ENCODE peak calls at places on chromosomes 13 and 19, in ten cellular contexts. One of them, this sample, is unnamed.

GRCh38 chr19:29121684-29122083 is 91.3 kb downstream of the UQCRFS1 start:
- DNase-seq in stimulated activated CD4-positive, alpha-beta T cell treated with anti-CD3 and anti-CD28 coated beads, Interleukin-2, amount 100 ng/mL, for 4 hours: no peak
- DNase-seq in AG09319: no peak
- DNase-seq in anterior cingulate cortex: no peak
- DNase-seq in memory B cell: no peak
- DNase-seq in MV-4-11: no peak
- DNase-seq in stimulated activated naive CD4-positive, alpha-beta T cell: no peak
- DNase-seq in IMR-90: no peak
- DNase-seq in lower lobe of right lung: no peak
- DNase-seq in H7: peak; percentile 71
- DNase-seq in this sample: no peak

GRCh38 chr19:31818740-31819228 is 469.5 kb upstream of the TSHZ3 start:
- DNase-seq in stimulated activated CD4-positive, alpha-beta T cell treated with anti-CD3 and anti-CD28 coated beads, Interleukin-2, amount 100 ng/mL, for 4 hours: no peak
- DNase-seq in AG09319: no peak
- DNase-seq in anterior cingulate cortex: no peak
- DNase-seq in memory B cell: no peak
- DNase-seq in MV-4-11: no peak
- DNase-seq in stimulated activated naive CD4-positive, alpha-beta T cell: no peak
- DNase-seq in IMR-90: no peak
- DNase-seq in lower lobe of right lung: no peak
- DNase-seq in H7: no peak
- DNase-seq in this sample: no peak

GRCh38 chr13:110758195-110758594 is 44.7 kb downstream of the ING1 start:
- DNase-seq in stimulated activated CD4-positive, alpha-beta T cell treated with anti-CD3 and anti-CD28 coated beads, Interleukin-2, amount 100 ng/mL, for 4 hours: no peak
- DNase-seq in AG09319: peak; percentile 18
- DNase-seq in anterior cingulate cortex: no peak
- DNase-seq in memory B cell: no peak
- DNase-seq in MV-4-11: no peak
- DNase-seq in stimulated activated naive CD4-positive, alpha-beta T cell: no peak
- DNase-seq in IMR-90: peak; percentile 72
- DNase-seq in lower lobe of right lung: no peak
- DNase-seq in H7: no peak
- DNase-seq in this sample: no peak

GRCh38 chr13:20673711-20674110 is 29.8 kb upstream of the IL17D start:
- DNase-seq in stimulated activated CD4-positive, alpha-beta T cell treated with anti-CD3 and anti-CD28 coated beads, Interleukin-2, amount 100 ng/mL, for 4 hours: no peak
- DNase-seq in AG09319: no peak
- DNase-seq in anterior cingulate cortex: no peak
- DNase-seq in memory B cell: no peak
- DNase-seq in MV-4-11: no peak
- DNase-seq in stimulated activated naive CD4-positive, alpha-beta T cell: no peak
- DNase-seq in IMR-90: no peak
- DNase-seq in lower lobe of right lung: no peak
- DNase-seq in H7: no peak
- DNase-seq in this sample: no peak

GRCh38 chr13:111384441-111385181 is 64.2 kb downstream of the TEX29 start:
- DNase-seq in stimulated activated CD4-positive, alpha-beta T cell treated with anti-CD3 and anti-CD28 coated beads, Interleukin-2, amount 100 ng/mL, for 4 hours: no peak
- DNase-seq in AG09319: no peak
- DNase-seq in anterior cingulate cortex: peak; percentile 13
- DNase-seq in memory B cell: no peak
- DNase-seq in MV-4-11: no peak
- DNase-seq in stimulated activated naive CD4-positive, alpha-beta T cell: no peak
- DNase-seq in IMR-90: no peak
- DNase-seq in lower lobe of right lung: no peak
- DNase-seq in H7: no peak
- DNase-seq in this sample: no peak

GRCh38 chr13:56988543-56988942 is 152.2 kb upstream of the PRR20A start:
- DNase-seq in stimulated activated CD4-positive, alpha-beta T cell treated with anti-CD3 and anti-CD28 coated beads, Interleukin-2, amount 100 ng/mL, for 4 hours: no peak
- DNase-seq in AG09319: no peak
- DNase-seq in anterior cingulate cortex: no peak
- DNase-seq in memory B cell: no peak
- DNase-seq in MV-4-11: no peak
- DNase-seq in stimulated activated naive CD4-positive, alpha-beta T cell: no peak
- DNase-seq in IMR-90: no peak
- DNase-seq in lower lobe of right lung: no peak
- DNase-seq in H7: no peak
- DNase-seq in this sample: no peak

GRCh38 chr19:53983457-53984289 is 7.8 kb upstream of the CACNG6 start:
- DNase-seq in stimulated activated CD4-positive, alpha-beta T cell treated with anti-CD3 and anti-CD28 coated beads, Interleukin-2, amount 100 ng/mL, for 4 hours: no peak
- DNase-seq in AG09319: no peak
- DNase-seq in anterior cingulate cortex: no peak
- DNase-seq in memory B cell: no peak
- DNase-seq in MV-4-11: no peak
- DNase-seq in stimulated activated naive CD4-positive, alpha-beta T cell: no peak
- DNase-seq in IMR-90: no peak
- DNase-seq in lower lobe of right lung: no peak
- DNase-seq in H7: peak; percentile 25
- DNase-seq in this sample: no peak

GRCh38 chr19:50777830-50778303 is 7.6 kb downstream of the GPR32 start:
- DNase-seq in stimulated activated CD4-positive, alpha-beta T cell treated with anti-CD3 and anti-CD28 coated beads, Interleukin-2, amount 100 ng/mL, for 4 hours: no peak
- DNase-seq in AG09319: no peak
- DNase-seq in anterior cingulate cortex: peak; percentile 55
- DNase-seq in memory B cell: no peak
- DNase-seq in MV-4-11: peak; percentile 58
- DNase-seq in stimulated activated naive CD4-positive, alpha-beta T cell: no peak
- DNase-seq in IMR-90: peak; percentile 14
- DNase-seq in lower lobe of right lung: no peak
- DNase-seq in H7: peak; percentile 83
- DNase-seq in this sample: no peak

GRCh38 chr13:113588394-113589111 is 4.0 kb downstream of the TFDP1 start:
- DNase-seq in stimulated activated CD4-positive, alpha-beta T cell treated with anti-CD3 and anti-CD28 coated beads, Interleukin-2, amount 100 ng/mL, for 4 hours: no peak
- DNase-seq in AG09319: no peak
- DNase-seq in anterior cingulate cortex: no peak
- DNase-seq in memory B cell: no peak
- DNase-seq in MV-4-11: no peak
- DNase-seq in stimulated activated naive CD4-positive, alpha-beta T cell: no peak
- DNase-seq in IMR-90: no peak
- DNase-seq in lower lobe of right lung: peak; percentile 14
- DNase-seq in H7: peak; percentile 17
- DNase-seq in this sample: no peak

GRCh38 chr13:49134305-49134704 is 85.8 kb upstream of the MLNR start:
- DNase-seq in stimulated activated CD4-positive, alpha-beta T cell treated with anti-CD3 and anti-CD28 coated beads, Interleukin-2, amount 100 ng/mL, for 4 hours: no peak
- DNase-seq in AG09319: no peak
- DNase-seq in anterior cingulate cortex: no peak
- DNase-seq in memory B cell: no peak
- DNase-seq in MV-4-11: no peak
- DNase-seq in stimulated activated naive CD4-positive, alpha-beta T cell: no peak
- DNase-seq in IMR-90: no peak
- DNase-seq in lower lobe of right lung: no peak
- DNase-seq in H7: no peak
- DNase-seq in this sample: no peak

GRCh38 chr19:45591004-45591637 is 6.5 kb upstream of the OPA3 start:
- DNase-seq in stimulated activated CD4-positive, alpha-beta T cell treated with anti-CD3 and anti-CD28 coated beads, Interleukin-2, amount 100 ng/mL, for 4 hours: no peak
- DNase-seq in AG09319: no peak
- DNase-seq in anterior cingulate cortex: no peak
- DNase-seq in memory B cell: no peak
- DNase-seq in MV-4-11: no peak
- DNase-seq in stimulated activated naive CD4-positive, alpha-beta T cell: no peak
- DNase-seq in IMR-90: peak; percentile 35
- DNase-seq in lower lobe of right lung: peak; percentile 68
- DNase-seq in H7: peak; percentile 93
- DNase-seq in this sample: peak; percentile 51

GRCh38 chr19:5498817-5499535 is 43.8 kb downstream of the ZNRF4 start:
- DNase-seq in stimulated activated CD4-positive, alpha-beta T cell treated with anti-CD3 and anti-CD28 coated beads, Interleukin-2, amount 100 ng/mL, for 4 hours: no peak
- DNase-seq in AG09319: no peak
- DNase-seq in anterior cingulate cortex: peak; percentile 24
- DNase-seq in memory B cell: no peak
- DNase-seq in MV-4-11: no peak
- DNase-seq in stimulated activated naive CD4-positive, alpha-beta T cell: no peak
- DNase-seq in IMR-90: no peak
- DNase-seq in lower lobe of right lung: no peak
- DNase-seq in H7: peak; percentile 92
- DNase-seq in this sample: no peak

GRCh38 chr13:65856464-65856863 is 1373.7 kb downstream of the PCDH9 start:
- DNase-seq in stimulated activated CD4-positive, alpha-beta T cell treated with anti-CD3 and anti-CD28 coated beads, Interleukin-2, amount 100 ng/mL, for 4 hours: no peak
- DNase-seq in AG09319: no peak
- DNase-seq in anterior cingulate cortex: no peak
- DNase-seq in memory B cell: no peak
- DNase-seq in MV-4-11: no peak
- DNase-seq in stimulated activated naive CD4-positive, alpha-beta T cell: no peak
- DNase-seq in IMR-90: peak; percentile 80
- DNase-seq in lower lobe of right lung: no peak
- DNase-seq in H7: no peak
- DNase-seq in this sample: no peak

GRCh38 chr19:44752816-44753618 is 4.5 kb downstream of the BCL3 start:
- DNase-seq in stimulated activated CD4-positive, alpha-beta T cell treated with anti-CD3 and anti-CD28 coated beads, Interleukin-2, amount 100 ng/mL, for 4 hours: peak; percentile 92
- DNase-seq in AG09319: peak; percentile 92
- DNase-seq in anterior cingulate cortex: peak; percentile 24
- DNase-seq in memory B cell: peak; percentile 94
- DNase-seq in MV-4-11: peak; percentile 97
- DNase-seq in stimulated activated naive CD4-positive, alpha-beta T cell: peak; percentile 84
- DNase-seq in IMR-90: peak; percentile 99
- DNase-seq in lower lobe of right lung: peak; percentile 95
- DNase-seq in H7: peak; percentile 94
- DNase-seq in this sample: peak; percentile 94

GRCh38 chr13:27978301-27978968 is 9.3 kb upstream of the CDX2 start:
- DNase-seq in stimulated activated CD4-positive, alpha-beta T cell treated with anti-CD3 and anti-CD28 coated beads, Interleukin-2, amount 100 ng/mL, for 4 hours: no peak
- DNase-seq in AG09319: no peak
- DNase-seq in anterior cingulate cortex: no peak
- DNase-seq in memory B cell: no peak
- DNase-seq in MV-4-11: no peak
- DNase-seq in stimulated activated naive CD4-positive, alpha-beta T cell: no peak
- DNase-seq in IMR-90: no peak
- DNase-seq in lower lobe of right lung: no peak
- DNase-seq in H7: peak; percentile 72
- DNase-seq in this sample: no peak

This sample was measured in Right ventricle myocardium superior.